ENCODE peak calls at places on chromosome X, in five cellular contexts. Y is neural progenitor cell, V is HCT116, K is OCI-LY7, J is hepatocyte. I is an unnamed sample.

GRCh38 chrX:46777971-46778810 is 19.3 kb upstream of the SLC9A7 start:
- DNase-seq in Y (no peak), V (no peak), K (no peak), J (no peak), I (peak)

GRCh38 chrX:53440631-53441517 is 6.7 kb upstream of the HSD17B10 start:
- DNase-seq in Y (peak), V (no peak), K (no peak), J (peak), I (peak)

GRCh38 chrX:1165535-1166196 is 46.8 kb downstream of the CRLF2 start:
- DNase-seq in Y (peak), V (no peak), K (peak), J (peak), I (peak)

GRCh38 chrX:155819966-155820491 is 61.1 kb upstream of the VAMP7 start:
- DNase-seq in Y (peak), V (peak), K (peak), J (peak), I (peak)

GRCh38 chrX:136182394-136182793 is 35.1 kb downstream of the FHL1 start:
- DNase-seq in Y (no peak), V (no peak), K (no peak), J (no peak), I (no peak)

GRCh38 chrX:9475984-9476383 is 11.1 kb downstream of the TBL1X start:
- DNase-seq in Y (no peak), V (no peak), K (no peak), J (no peak), I (no peak)

GRCh38 chrX:21870494-21870893 is 14.7 kb downstream of the YY2 start:
- DNase-seq in Y (no peak), V (no peak), K (no peak), J (no peak), I (peak)

GRCh38 chrX:71168134-71168533 is 23.5 kb downstream of the NLGN3 start:
- DNase-seq in Y (no peak), V (no peak), K (no peak), J (no peak), I (no peak)

GRCh38 chrX:103276581-103277002 is at the start of gene TCEAL5:
- DNase-seq in Y (no peak), V (no peak), K (no peak), J (no peak), I (no peak)

GRCh38 chrX:128699716-128700285 is 647.6 kb upstream of the ACTRT1 start:
- DNase-seq in Y (no peak), V (no peak), K (no peak), J (no peak), I (no peak)

GRCh38 chrX:130118941-130119640 is 8.8 kb upstream of the ELF4 start:
- DNase-seq in Y (no peak), V (no peak), K (no peak), J (no peak), I (peak)

GRCh38 chrX:153476628-153477027 is 6.3 kb upstream of the HAUS7 start:
- DNase-seq in Y (no peak), V (no peak), K (no peak), J (peak), I (peak)

GRCh38 chrX:133634416-133634815 is 219.1 kb upstream of the GPC4 start:
- DNase-seq in Y (no peak), V (no peak), K (no peak), J (no peak), I (no peak)

GRCh38 chrX:110442631-110443030 is 84.0 kb downstream of the RTL9 start:
- DNase-seq in Y (peak), V (no peak), K (peak), J (peak), I (peak)

GRCh38 chrX:107619836-107620235 is 8.5 kb upstream of the PRPS1 start:
- DNase-seq in Y (no peak), V (no peak), K (no peak), J (peak), I (no peak)

GRCh38 chrX:36434521-36434920 is 515.0 kb downstream of the CFAP47 start:
- DNase-seq in Y (no peak), V (no peak), K (no peak), J (no peak), I (no peak)

GRCh38 chrX:101385026-101385684 is 836 bp downstream of the BTK start:
- DNase-seq in Y (no peak), V (no peak), K (no peak), J (no peak), I (no peak)

GRCh38 chrX:140744085-140744484 is 34.5 kb downstream of the LINC00632 start:
- DNase-seq in Y (no peak), V (no peak), K (no peak), J (no peak), I (no peak)

GRCh38 chrX:69018416-69019072 is 146.7 kb downstream of the PJA1 start:
- DNase-seq in Y (no peak), V (no peak), K (no peak), J (no peak), I (no peak)

GRCh38 chrX:101394372-101394771 is 3.6 kb downstream of the RPL36A start:
- DNase-seq in Y (no peak), V (no peak), K (no peak), J (no peak), I (no peak)

GRCh38 chrX:1246816-1247215 is 21.8 kb upstream of the CSF2RA start:
- DNase-seq in Y (peak), V (peak), K (peak), J (peak), I (peak)

GRCh38 chrX:45714864-45715263 is 514.2 kb upstream of the DIPK2B start:
- DNase-seq in Y (no peak), V (peak), K (no peak), J (peak), I (peak)

GRCh38 chrX:15854080-15854655 is 445 bp downstream of the AP1S2 start:
- DNase-seq in Y (peak), V (no peak), K (peak), J (peak), I (peak)

GRCh38 chrX:98067611-98068010 is 1183.9 kb downstream of the RPA4 start:
- DNase-seq in Y (no peak), V (no peak), K (no peak), J (peak), I (no peak)

GRCh38 chrX:48958635-48959094 is 1.3 kb upstream of the OTUD5 start:
- DNase-seq in Y (peak), V (no peak), K (no peak), J (peak), I (peak)

GRCh38 chrX:31071262-31071661 is 579 bp downstream of the FTHL17 start:
- DNase-seq in Y (no peak), V (no peak), K (no peak), J (no peak), I (no peak)

GRCh38 chrX:46737041-46737440 is 21.9 kb downstream of the SLC9A7 start:
- DNase-seq in Y (no peak), V (no peak), K (no peak), J (no peak), I (no peak)

GRCh38 chrX:57178605-57179004 is 41.4 kb upstream of the SPIN2A start:
- DNase-seq in Y (no peak), V (no peak), K (peak), J (no peak), I (no peak)

GRCh38 chrX:107715331-107716044 is 60.1 kb downstream of the TSC22D3 start:
- DNase-seq in Y (no peak), V (no peak), K (peak), J (no peak), I (peak)

GRCh38 chrX:82218361-82218760 is 1016.5 kb downstream of the SH3BGRL start:
- DNase-seq in Y (peak), V (no peak), K (peak), J (peak), I (peak)

GRCh38 chrX:30795981-30796958 is 92.8 kb downstream of the TAB3 start:
- DNase-seq in Y (no peak), V (no peak), K (no peak), J (no peak), I (no peak)

GRCh38 chrX:113954297-113954696 is 629.6 kb upstream of the HTR2C start:
- DNase-seq in Y (no peak), V (no peak), K (no peak), J (no peak), I (no peak)

GRCh38 chrX:87679849-87680248 is 162.2 kb downstream of the KLHL4 start:
- DNase-seq in Y (no peak), V (no peak), K (no peak), J (no peak), I (no peak)

GRCh38 chrX:13734278-13735172 is at the start of the genes OFD1 and TRAPPC2:
- DNase-seq in Y (peak), V (peak), K (peak), J (peak), I (peak)

GRCh38 chrX:13732246-13733067 is 2.0 kb downstream of the TRAPPC2 start:
- DNase-seq in Y (no peak), V (no peak), K (peak), J (no peak), I (peak)

DNA sequence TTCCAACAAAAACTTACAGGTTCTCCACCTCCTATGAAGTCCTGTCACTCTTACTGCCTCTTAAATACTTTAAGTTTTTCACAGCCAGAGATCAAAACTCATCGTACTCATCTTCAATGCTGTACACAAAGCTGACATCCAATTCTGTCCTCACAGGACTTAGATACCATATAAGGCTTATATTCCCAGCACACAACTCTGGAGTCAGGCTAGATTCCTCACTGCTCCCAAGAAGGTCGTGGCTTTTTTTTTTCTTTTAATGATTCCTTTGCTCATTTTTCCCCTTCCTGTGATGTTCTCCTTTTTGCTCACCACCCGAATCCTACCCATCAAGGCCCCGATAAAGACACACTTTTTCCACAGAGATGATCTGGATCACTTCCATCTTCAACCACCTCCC is 914 bp downstream of the TRAPPC2 start:
- DNase-seq in Y (no peak), V (no peak), K (no peak), J (no peak), I (peak)
- TF ChIP-seq EZH2phosphoT487 in Y (no peak), V (no peak), K (no peak), J (no peak), I (no peak)

GRCh38 chrX:72373136-72373535 is 67.4 kb upstream of the CITED1 start:
- DNase-seq in Y (no peak), V (no peak), K (no peak), J (no peak), I (no peak)

GRCh38 chrX:72367524-72367923 is 61.8 kb upstream of the CITED1 start:
- DNase-seq in Y (no peak), V (no peak), K (no peak), J (no peak), I (no peak)

GRCh38 chrX:72368796-72369195 is 63.1 kb upstream of the CITED1 start:
- DNase-seq in Y (no peak), V (no peak), K (no peak), J (no peak), I (no peak)

GRCh38 chrX:72372735-72373134 is 67.0 kb upstream of the CITED1 start:
- DNase-seq in Y (no peak), V (no peak), K (no peak), J (no peak), I (no peak)

DNA sequence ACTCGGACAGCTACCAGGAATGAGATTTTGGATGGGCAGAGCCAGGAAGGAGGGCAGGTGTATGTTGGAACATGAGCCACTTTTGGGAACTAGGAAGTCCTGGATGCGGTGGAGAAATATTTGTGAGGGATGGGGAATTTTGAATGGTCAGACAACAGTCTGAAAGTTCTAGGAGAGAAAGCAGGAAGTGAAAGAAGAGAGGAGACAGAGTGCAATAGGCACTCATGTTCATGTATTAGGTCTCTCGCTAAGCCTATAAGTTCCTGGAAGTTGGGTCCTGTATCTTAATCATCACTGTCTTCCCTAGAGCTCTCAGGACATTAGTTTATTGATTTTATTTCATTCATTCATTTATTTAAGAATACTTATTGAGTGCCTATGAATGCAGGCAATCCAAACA is 65.7 kb upstream of the CITED1 start:
- DNase-seq in Y (no peak), V (no peak), K (no peak), J (no peak), I (no peak)
- H3K4me3 ChIP-seq in Y (no peak), V (no peak), K (no peak), J (no peak), I (no peak)

GRCh38 chrX:43526206-43526605 is 129.9 kb upstream of the MAOA start:
- DNase-seq in Y (no peak), V (no peak), K (no peak), J (no peak), I (no peak)

GRCh38 chrX:43526878-43527277 is 129.2 kb upstream of the MAOA start:
- DNase-seq in Y (no peak), V (no peak), K (no peak), J (no peak), I (no peak)
- TF ChIP-seq EZH2phosphoT487 in Y (no peak), V (no peak), K (no peak), J (no peak), I (no peak)

GRCh38 chrX:65837875-65838549 is 170.6 kb downstream of the MSN start:
- DNase-seq in Y (no peak), V (no peak), K (no peak), J (no peak), I (no peak)

GRCh38 chrX:65846974-65847373 is 179.5 kb downstream of the MSN start:
- DNase-seq in Y (no peak), V (no peak), K (no peak), J (no peak), I (no peak)

GRCh38 chrX:65838674-65839073 is 171.2 kb downstream of the MSN start:
- DNase-seq in Y (no peak), V (no peak), K (no peak), J (no peak), I (no peak)

GRCh38 chrX:65841263-65841662 is 173.8 kb downstream of the MSN start:
- DNase-seq in Y (no peak), V (no peak), K (no peak), J (no peak), I (no peak)
- H3K4me3 ChIP-seq in Y (no peak), V (no peak), K (no peak), J (no peak), I (no peak)

DNA sequence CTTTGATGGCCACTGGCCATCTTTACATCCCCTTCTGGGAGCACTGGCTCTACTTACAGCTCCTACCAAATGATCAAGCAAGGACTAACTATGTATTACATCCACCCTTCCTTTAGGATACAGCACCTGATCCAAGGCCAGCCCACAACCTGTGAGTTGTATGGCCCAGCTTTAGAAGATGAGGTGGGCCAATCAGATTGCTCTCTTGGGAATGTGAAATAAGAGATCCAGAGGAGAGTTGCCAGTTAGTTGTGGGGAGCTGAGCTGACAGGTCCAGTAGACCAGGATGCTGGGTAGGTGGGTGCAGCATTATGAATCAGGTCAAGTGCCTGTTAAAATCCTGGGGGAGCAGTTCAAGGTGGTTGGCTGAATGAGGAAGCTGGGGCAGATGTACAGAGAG is 111.5 kb downstream of the GNL3L start:
- DNase-seq in Y (no peak), V (no peak), K (peak), J (no peak), I (no peak)
- TF ChIP-seq EZH2phosphoT487 in Y (no peak), V (no peak), K (no peak), J (no peak), I (no peak)

GRCh38 chrX:13346646-13347045 is 26.8 kb upstream of the ATXN3L start:
- DNase-seq in Y (no peak), V (no peak), K (no peak), J (peak), I (no peak)
- H3K4me3 ChIP-seq in Y (no peak), V (no peak), K (no peak), J (no peak), I (no peak)

DNA sequence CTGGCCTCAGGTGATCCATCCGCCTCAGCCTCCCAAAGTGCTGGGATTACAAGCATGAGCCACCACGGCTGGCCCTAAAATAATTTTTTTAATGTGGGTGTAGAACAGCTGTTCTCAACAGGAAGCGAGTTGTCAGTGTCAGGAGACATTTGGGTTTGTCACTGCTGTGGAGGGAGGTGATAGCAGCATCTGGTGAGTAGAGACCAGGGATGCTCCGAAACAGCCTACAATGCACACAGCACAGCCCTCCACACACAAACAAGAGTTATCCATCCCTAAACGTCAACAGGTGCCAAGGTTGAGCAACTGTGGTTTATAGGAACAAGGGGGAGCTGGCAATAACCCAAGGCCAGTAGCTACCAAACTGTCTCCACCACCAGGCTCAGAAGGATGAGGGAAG is 243.3 kb upstream of the STS start:
- DNase-seq in Y (no peak), V (no peak), K (no peak), J (no peak), I (no peak)
- TF ChIP-seq EZH2phosphoT487 in Y (no peak), V (no peak), K (no peak), J (no peak), I (no peak)

GRCh38 chrX:154517101-154517781 is 1.2 kb upstream of the FAM3A start:
- DNase-seq in Y (peak), V (no peak), K (no peak), J (peak), I (no peak)
- H3K4me3 ChIP-seq in Y (peak), V (no peak), K (no peak), J (no peak), I (peak)

I was measured in GM23248.